ENCODE peak calls at places on chromosomes 3 and 15, in seven cellular contexts. One of them, this sample, is unnamed.
A peak's percentile ranks its signal among the peaks of the same experiment; 100 is the strongest.

GRCh38 chr3:22858486-22858885 is 344.6 kb upstream of the UBE2E2 start:
- DNase-seq in WERI-Rb-1: no peak
- DNase-seq in endothelial cell of umbilical vein: no peak
- DNase-seq in PC-3: no peak
- DNase-seq in AG04450: no peak
- DNase-seq in body of pancreas: no peak
- DNase-seq in uterus: no peak
- DNase-seq in this sample: no peak

GRCh38 chr3:178847170-178847569 is 224.4 kb downstream of the ZMAT3 start:
- DNase-seq in AG04450: no peak
- DNase-seq in PC-3: no peak
- DNase-seq in uterus: no peak
- DNase-seq in endothelial cell of umbilical vein: no peak
- DNase-seq in WERI-Rb-1: no peak
- DNase-seq in body of pancreas: no peak
- DNase-seq in this sample: no peak

GRCh38 chr15:73540161-73540560 is 93.0 kb downstream of the NPTN start:
- DNase-seq in endothelial cell of umbilical vein: no peak
- DNase-seq in PC-3: peak; percentile 51
- DNase-seq in body of pancreas: no peak
- DNase-seq in uterus: no peak
- DNase-seq in WERI-Rb-1: no peak
- DNase-seq in AG04450: no peak
- DNase-seq in this sample: no peak

GRCh38 chr3:178982138-178982537 is 89.5 kb downstream of the ZMAT3 start:
- DNase-seq in PC-3: peak; percentile 28
- DNase-seq in AG04450: no peak
- DNase-seq in WERI-Rb-1: no peak
- DNase-seq in body of pancreas: no peak
- DNase-seq in uterus: no peak
- DNase-seq in endothelial cell of umbilical vein: no peak
- DNase-seq in this sample: no peak

GRCh38 chr15:31024330-31024729 is 32.9 kb upstream of the MTMR10 start:
- DNase-seq in AG04450: peak; percentile 92
- DNase-seq in PC-3: peak; percentile 32
- DNase-seq in WERI-Rb-1: no peak
- DNase-seq in body of pancreas: no peak
- DNase-seq in endothelial cell of umbilical vein: peak; percentile 97
- DNase-seq in uterus: no peak
- DNase-seq in this sample: peak; percentile 97

GRCh38 chr3:81274671-81275070 is 486.8 kb downstream of the GBE1 start:
- DNase-seq in endothelial cell of umbilical vein: no peak
- DNase-seq in PC-3: no peak
- DNase-seq in body of pancreas: no peak
- DNase-seq in AG04450: no peak
- DNase-seq in WERI-Rb-1: no peak
- DNase-seq in uterus: no peak
- DNase-seq in this sample: no peak

GRCh38 chr15:60006203-60006782 is 2.2 kb downstream of the FOXB1 start:
- DNase-seq in endothelial cell of umbilical vein: peak; percentile 22
- DNase-seq in WERI-Rb-1: peak; percentile 49
- DNase-seq in PC-3: peak; percentile 42
- DNase-seq in AG04450: no peak
- DNase-seq in uterus: no peak
- DNase-seq in body of pancreas: peak; percentile 17
- DNase-seq in this sample: peak; percentile 51

GRCh38 chr3:162117961-162118360 is 621.4 kb downstream of the OTOL1 start:
- DNase-seq in endothelial cell of umbilical vein: no peak
- DNase-seq in body of pancreas: no peak
- DNase-seq in WERI-Rb-1: no peak
- DNase-seq in AG04450: no peak
- DNase-seq in PC-3: no peak
- DNase-seq in uterus: no peak
- DNase-seq in this sample: no peak

GRCh38 chr3:72997421-72997961 is 880 bp downstream of the PPP4R2 start:
- DNase-seq in WERI-Rb-1: peak; percentile 22
- DNase-seq in uterus: no peak
- DNase-seq in AG04450: no peak
- DNase-seq in body of pancreas: peak; percentile 11
- DNase-seq in PC-3: peak; percentile 68
- DNase-seq in endothelial cell of umbilical vein: peak; percentile 71
- DNase-seq in this sample: peak; percentile 24

GRCh38 chr3:174168538-174169254 is 690.4 kb upstream of the NAALADL2 start:
- DNase-seq in PC-3: no peak
- DNase-seq in endothelial cell of umbilical vein: no peak
- DNase-seq in AG04450: no peak
- DNase-seq in body of pancreas: no peak
- DNase-seq in uterus: no peak
- DNase-seq in WERI-Rb-1: no peak
- DNase-seq in this sample: no peak

GRCh38 chr15:27696530-27696929 is 402.6 kb downstream of the OCA2 start:
- DNase-seq in endothelial cell of umbilical vein: no peak
- DNase-seq in uterus: no peak
- DNase-seq in AG04450: no peak
- DNase-seq in PC-3: no peak
- DNase-seq in body of pancreas: no peak
- DNase-seq in WERI-Rb-1: no peak
- DNase-seq in this sample: no peak

GRCh38 chr15:101500865-101501551 is 11.5 kb upstream of the PCSK6 start:
- DNase-seq in AG04450: no peak
- DNase-seq in endothelial cell of umbilical vein: no peak
- DNase-seq in body of pancreas: no peak
- DNase-seq in PC-3: no peak
- DNase-seq in uterus: no peak
- DNase-seq in WERI-Rb-1: no peak
- DNase-seq in this sample: no peak

GRCh38 chr3:188217011-188217463 is 63.1 kb downstream of the LPP start:
- DNase-seq in endothelial cell of umbilical vein: no peak
- DNase-seq in body of pancreas: no peak
- DNase-seq in WERI-Rb-1: no peak
- DNase-seq in AG04450: no peak
- DNase-seq in uterus: no peak
- DNase-seq in PC-3: no peak
- DNase-seq in this sample: no peak

GRCh38 chr15:84747423-84748273 is 744 bp upstream of the ZNF592 start:
- DNase-seq in AG04450: no peak
- DNase-seq in endothelial cell of umbilical vein: peak; percentile 79
- DNase-seq in PC-3: peak; percentile 57
- DNase-seq in body of pancreas: peak; percentile 78
- DNase-seq in uterus: peak; percentile 72
- DNase-seq in WERI-Rb-1: peak; percentile 74
- DNase-seq in this sample: peak; percentile 68

GRCh38 chr3:111581403-111582113 is 13.6 kb downstream of the ZBED2 start:
- DNase-seq in uterus: no peak
- DNase-seq in WERI-Rb-1: no peak
- DNase-seq in body of pancreas: no peak
- DNase-seq in endothelial cell of umbilical vein: no peak
- DNase-seq in AG04450: no peak
- DNase-seq in PC-3: peak; percentile 83
- DNase-seq in this sample: no peak

GRCh38 chr3:110664148-110664547 is 407.5 kb upstream of the NECTIN3 start:
- DNase-seq in AG04450: no peak
- DNase-seq in body of pancreas: peak; percentile 13
- DNase-seq in WERI-Rb-1: no peak
- DNase-seq in uterus: no peak
- DNase-seq in endothelial cell of umbilical vein: peak; percentile 21
- DNase-seq in PC-3: no peak
- DNase-seq in this sample: no peak

GRCh38 chr3:128060473-128061381 is 8.5 kb downstream of the SEC61A1 start:
- DNase-seq in PC-3: peak; percentile 33
- DNase-seq in endothelial cell of umbilical vein: peak; percentile 15
- DNase-seq in WERI-Rb-1: no peak
- DNase-seq in uterus: no peak
- DNase-seq in body of pancreas: no peak
- DNase-seq in AG04450: peak; percentile 95
- DNase-seq in this sample: peak; percentile 64

GRCh38 chr3:194561306-194561974 is 71.8 kb downstream of the TMEM44 start:
- DNase-seq in WERI-Rb-1: no peak
- DNase-seq in uterus: no peak
- DNase-seq in body of pancreas: no peak
- DNase-seq in PC-3: peak; percentile 67
- DNase-seq in endothelial cell of umbilical vein: peak; percentile 90
- DNase-seq in AG04450: no peak
- DNase-seq in this sample: no peak

GRCh38 chr3:16884084-16884747 is 539 bp upstream of the PLCL2 start:
- DNase-seq in AG04450: no peak
- DNase-seq in PC-3: peak; percentile 55
- DNase-seq in WERI-Rb-1: peak; percentile 82
- DNase-seq in uterus: peak; percentile 65
- DNase-seq in endothelial cell of umbilical vein: peak; percentile 55
- DNase-seq in body of pancreas: peak; percentile 78
- DNase-seq in this sample: no peak
- TF ChIP-seq CTCF in AG04450: peak; percentile 50
- TF ChIP-seq CTCF in PC-3: peak; percentile 70
- TF ChIP-seq CTCF in WERI-Rb-1: peak; percentile 85
- TF ChIP-seq CTCF in uterus: peak; percentile 56
- TF ChIP-seq CTCF in endothelial cell of umbilical vein: peak; percentile 86
- TF ChIP-seq CTCF in body of pancreas: peak; percentile 58
- TF ChIP-seq CTCF in this sample: peak; percentile 7

GRCh38 chr3:146550743-146551510 is 6.5 kb upstream of the PLSCR1 start:
- DNase-seq in body of pancreas: no peak
- DNase-seq in WERI-Rb-1: no peak
- DNase-seq in endothelial cell of umbilical vein: peak; percentile 26
- DNase-seq in PC-3: peak; percentile 82
- DNase-seq in AG04450: peak; percentile 79
- DNase-seq in uterus: no peak
- DNase-seq in this sample: peak; percentile 79

GRCh38 chr3:146544929-146545528 is 622 bp upstream of the PLSCR1 start:
- DNase-seq in endothelial cell of umbilical vein: no peak
- DNase-seq in WERI-Rb-1: no peak
- DNase-seq in body of pancreas: no peak
- DNase-seq in AG04450: no peak
- DNase-seq in uterus: no peak
- DNase-seq in PC-3: no peak
- DNase-seq in this sample: no peak

GRCh38 chr3:146544013-146544928 is at the start of gene PLSCR1:
- DNase-seq in AG04450: peak; percentile 82
- DNase-seq in WERI-Rb-1: peak; percentile 89
- DNase-seq in PC-3: peak; percentile 98
- DNase-seq in body of pancreas: peak; percentile 92
- DNase-seq in uterus: peak; percentile 94
- DNase-seq in endothelial cell of umbilical vein: peak; percentile 99
- DNase-seq in this sample: peak; percentile 96

GRCh38 chr3:146546366-146546965 is 2.1 kb upstream of the PLSCR1 start:
- DNase-seq in AG04450: no peak
- DNase-seq in uterus: no peak
- DNase-seq in body of pancreas: no peak
- DNase-seq in WERI-Rb-1: no peak
- DNase-seq in PC-3: peak; percentile 31
- DNase-seq in endothelial cell of umbilical vein: no peak
- DNase-seq in this sample: no peak

DNA sequence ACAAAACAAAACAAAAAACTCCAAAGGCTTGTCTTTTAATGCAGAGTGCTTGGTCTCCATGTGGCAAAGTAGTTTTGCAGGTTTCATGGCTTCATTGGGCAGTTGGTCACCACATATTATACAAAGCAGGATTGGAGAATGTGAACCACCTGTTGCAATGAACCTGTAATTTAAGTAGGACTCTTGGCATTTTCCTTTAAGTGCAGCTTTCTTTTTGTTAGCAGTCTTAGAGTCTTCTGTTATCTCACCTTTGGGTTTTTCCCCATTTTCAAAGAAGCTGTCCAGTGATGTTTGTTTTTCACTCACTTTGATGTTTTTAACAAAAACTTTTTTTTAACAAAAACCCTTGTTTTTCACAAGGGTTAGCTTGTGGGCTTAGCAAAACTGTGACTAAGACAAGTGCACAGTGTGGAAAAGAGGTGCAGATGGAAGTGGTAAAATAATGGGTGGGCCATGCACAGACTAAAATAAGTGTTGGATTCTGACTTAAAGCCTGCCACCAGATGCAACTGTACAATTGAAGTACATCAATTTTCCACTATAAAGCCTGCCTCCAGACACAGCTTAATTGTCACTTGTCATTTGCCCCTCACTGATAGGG is 2.9 kb upstream of the PLSCR1 start:
- DNase-seq in body of pancreas: no peak
- DNase-seq in uterus: no peak
- DNase-seq in WERI-Rb-1: no peak
- DNase-seq in endothelial cell of umbilical vein: no peak
- DNase-seq in AG04450: no peak
- DNase-seq in PC-3: no peak
- DNase-seq in this sample: no peak
- H3K27ac ChIP-seq in body of pancreas: no peak overlapping the region
- H3K27ac ChIP-seq in uterus: no peak overlapping the region
- H3K27ac ChIP-seq in WERI-Rb-1: no peak overlapping the region
- H3K27ac ChIP-seq in endothelial cell of umbilical vein: no peak overlapping the region
- H3K27ac ChIP-seq in AG04450: no peak overlapping the region
- H3K27ac ChIP-seq in PC-3: no peak overlapping the region
- H3K27ac ChIP-seq in this sample: no peak overlapping the region

GRCh38 chr3:58345457-58345856 is 12.8 kb downstream of the PXK start:
- DNase-seq in uterus: no peak
- DNase-seq in PC-3: peak; percentile 35
- DNase-seq in body of pancreas: no peak
- DNase-seq in AG04450: no peak
- DNase-seq in endothelial cell of umbilical vein: no peak
- DNase-seq in WERI-Rb-1: no peak
- DNase-seq in this sample: no peak

GRCh38 chr3:58340594-58341244 is 8.0 kb downstream of the PXK start:
- DNase-seq in uterus: no peak
- DNase-seq in AG04450: no peak
- DNase-seq in WERI-Rb-1: no peak
- DNase-seq in endothelial cell of umbilical vein: no peak
- DNase-seq in body of pancreas: no peak
- DNase-seq in PC-3: no peak
- DNase-seq in this sample: no peak

GRCh38 chr3:58341376-58341775 is 8.7 kb downstream of the PXK start:
- DNase-seq in WERI-Rb-1: no peak
- DNase-seq in body of pancreas: no peak
- DNase-seq in PC-3: peak; percentile 54
- DNase-seq in AG04450: no peak
- DNase-seq in uterus: no peak
- DNase-seq in endothelial cell of umbilical vein: no peak
- DNase-seq in this sample: no peak

GRCh38 chr3:58346368-58346767 is 13.7 kb downstream of the PXK start:
- DNase-seq in PC-3: no peak
- DNase-seq in endothelial cell of umbilical vein: no peak
- DNase-seq in body of pancreas: no peak
- DNase-seq in uterus: no peak
- DNase-seq in WERI-Rb-1: no peak
- DNase-seq in AG04450: no peak
- DNase-seq in this sample: no peak

DNA sequence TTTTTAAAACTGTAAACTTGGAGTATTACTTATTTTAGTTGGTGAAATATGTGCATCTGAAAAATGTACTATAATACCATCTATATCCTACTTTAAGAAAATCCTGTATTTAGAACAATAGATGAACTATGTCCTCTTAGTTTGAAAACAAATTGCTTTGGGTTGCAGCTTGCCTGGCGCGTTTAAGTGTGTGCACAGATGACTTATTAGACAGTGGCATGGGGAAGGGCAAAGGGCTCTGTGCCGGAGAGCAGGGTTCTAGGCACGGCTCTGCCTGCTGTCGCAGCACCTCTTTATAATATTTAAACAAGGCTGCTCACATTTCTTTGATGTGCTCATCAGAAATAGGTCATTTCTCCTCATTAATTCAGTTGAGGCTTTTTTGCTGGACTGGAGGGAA is 10.0 kb downstream of the PXK start:
- DNase-seq in PC-3: no peak
- DNase-seq in WERI-Rb-1: no peak
- DNase-seq in AG04450: no peak
- DNase-seq in uterus: no peak
- DNase-seq in body of pancreas: no peak
- DNase-seq in endothelial cell of umbilical vein: no peak
- DNase-seq in this sample: no peak
- TF ChIP-seq CTCF in PC-3: no peak
- TF ChIP-seq CTCF in WERI-Rb-1: no peak
- TF ChIP-seq CTCF in AG04450: no peak
- TF ChIP-seq CTCF in uterus: no peak
- TF ChIP-seq CTCF in body of pancreas: no peak
- TF ChIP-seq CTCF in endothelial cell of umbilical vein: no peak
- TF ChIP-seq CTCF in this sample: no peak

GRCh38 chr3:98778852-98779379 is 15.8 kb downstream of the ST3GAL6 start:
- DNase-seq in PC-3: no peak
- DNase-seq in endothelial cell of umbilical vein: peak; percentile 97
- DNase-seq in uterus: no peak
- DNase-seq in AG04450: peak; percentile 79
- DNase-seq in body of pancreas: no peak
- DNase-seq in WERI-Rb-1: no peak
- DNase-seq in this sample: peak; percentile 65
- H3K27ac ChIP-seq in PC-3: no peak overlapping the region
- H3K27ac ChIP-seq in endothelial cell of umbilical vein: peak overlapping the region; percentile 98
- H3K27ac ChIP-seq in uterus: peak overlapping the region; percentile 8
- H3K27ac ChIP-seq in AG04450: peak overlapping the region; percentile 87
- H3K27ac ChIP-seq in body of pancreas: peak overlapping the region; percentile 69
- H3K27ac ChIP-seq in WERI-Rb-1: no peak overlapping the region
- H3K27ac ChIP-seq in this sample: peak overlapping the region; percentile 24